ENCODE peak calls at places on chromosomes 7 and 10, in four cellular contexts. L is brain microvascular endothelial cell, F is Peyer's patch, R is AG04450. Z is an unnamed sample.

GRCh38 chr7:46835556-46835955 is 746.4 kb downstream of the TNS3 start:
- DNase-seq in L (peak; percentile 16), F (no peak), R (no peak), Z (no peak)

GRCh38 chr7:50988465-50988864 is 205.8 kb upstream of the GRB10 start:
- DNase-seq in L (no peak), F (no peak), R (no peak), Z (no peak)

GRCh38 chr7:78953726-78954363 is 499.6 kb downstream of the MAGI2 start:
- DNase-seq in L (no peak), F (no peak), R (no peak), Z (no peak)

GRCh38 chr10:111392910-111393309 is 316.1 kb downstream of the ADRA2A start:
- DNase-seq in L (no peak), F (no peak), R (no peak), Z (no peak)

GRCh38 chr10:33385016-33385415 is 50.5 kb upstream of the NRP1 start:
- DNase-seq in L (no peak), F (no peak), R (no peak), Z (no peak)

GRCh38 chr7:126052229-126052628 is 1122.6 kb upstream of the POT1 start:
- DNase-seq in L (no peak), F (no peak), R (no peak), Z (no peak)

GRCh38 chr7:27921081-27921836 is 181.3 kb downstream of the TAX1BP1 start:
- DNase-seq in L (peak; percentile 70), F (no peak), R (peak; percentile 76), Z (peak; percentile 91)

GRCh38 chr7:53602817-53603418 is 567.5 kb downstream of the POM121L12 start:
- DNase-seq in L (no peak), F (no peak), R (no peak), Z (no peak)

GRCh38 chr10:44362866-44363711 is 21.8 kb downstream of the CXCL12 start:
- DNase-seq in L (no peak), F (no peak), R (no peak), Z (no peak)

GRCh38 chr10:34886906-34887615 is 72.0 kb upstream of the PARD3 start:
- DNase-seq in L (no peak), F (no peak), R (no peak), Z (no peak)

GRCh38 chr7:40799-41750 is 151.3 kb upstream of the FAM20C start:
- DNase-seq in L (no peak), F (peak; percentile 28), R (no peak), Z (no peak)

GRCh38 chr7:103989785-103990775 is 622 bp upstream of the RELN start:
- DNase-seq in L (peak; percentile 36), F (no peak), R (no peak), Z (peak; percentile 66)

GRCh38 chr7:149866817-149867447 is 6.8 kb upstream of the ATP6V0E2 start:
- DNase-seq in L (peak; percentile 62), F (no peak), R (peak; percentile 61), Z (peak; percentile 92)

GRCh38 chr10:44195120-44196007 is 189.5 kb downstream of the CXCL12 start:
- DNase-seq in L (peak; percentile 92), F (peak; percentile 58), R (peak; percentile 87), Z (peak; percentile 93)

DNA sequence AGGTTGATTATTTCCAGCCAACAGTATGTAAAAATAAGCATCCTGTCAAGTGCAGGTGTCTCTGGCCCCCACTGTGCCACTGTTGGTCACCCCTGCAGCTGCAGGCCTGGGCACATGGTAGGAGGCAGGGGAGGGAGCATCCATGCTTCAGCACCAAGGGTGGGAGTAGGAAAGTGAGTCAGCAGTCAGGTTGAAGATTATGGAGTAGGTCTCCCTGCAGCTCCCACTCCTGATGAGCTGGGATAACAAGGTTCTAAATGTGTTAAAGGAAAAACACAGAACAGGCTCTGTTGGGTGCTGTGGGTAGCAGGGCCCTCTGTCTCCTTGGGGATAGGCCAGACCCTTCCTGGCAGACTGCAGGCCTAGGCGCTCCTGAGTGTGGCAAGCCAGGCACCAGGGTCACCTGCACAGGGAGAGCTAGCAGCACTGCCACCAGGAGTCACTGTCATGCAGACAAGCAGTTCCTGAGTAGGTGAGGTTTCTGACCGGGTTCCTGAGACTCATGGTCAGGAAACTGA is 59.3 kb downstream of the NUDCD3 start:
- DNase-seq in L (no peak), F (no peak), R (no peak), Z (peak; percentile 11)
- TF ChIP-seq CTCF in L (peak; percentile 42), F (no peak), R (peak; percentile 11), Z (peak; percentile 24)

GRCh38 chr7:24972166-24972477 is 7.9 kb downstream of the OSBPL3 start:
- DNase-seq in L (no peak), F (no peak), R (no peak), Z (no peak)
- H3K4me3 ChIP-seq in L (no peak overlapping the region), F (no peak overlapping the region), R (no peak overlapping the region), Z (no peak overlapping the region)

DNA sequence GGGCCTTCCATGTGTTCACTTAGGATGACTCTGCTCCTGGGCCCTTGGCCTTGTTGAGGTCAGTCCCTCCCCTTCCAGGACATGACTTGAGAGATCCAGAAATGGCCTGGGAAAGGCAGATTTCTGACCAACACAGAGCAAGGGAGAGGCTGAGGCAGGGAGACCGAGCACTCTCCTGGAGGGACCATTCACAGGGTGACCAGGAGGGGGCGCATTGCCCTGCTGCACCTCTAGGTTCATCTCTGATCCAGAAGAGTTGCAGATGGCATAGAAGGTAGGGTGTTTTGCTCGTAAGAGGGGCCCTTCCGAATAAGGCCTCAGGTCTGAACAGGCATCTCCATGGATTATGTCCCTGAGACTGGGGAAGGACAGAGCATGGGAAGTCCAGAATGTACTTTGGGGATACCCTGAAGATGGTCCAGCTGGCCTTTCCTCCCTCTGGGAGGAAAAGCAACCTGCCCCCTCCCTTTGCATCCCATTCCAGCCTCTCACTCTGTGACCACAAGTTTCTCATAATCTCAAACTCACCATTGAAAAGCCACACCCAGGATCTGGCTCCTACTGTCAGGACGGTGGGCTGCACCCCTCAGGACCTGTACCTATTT is 6.6 kb downstream of the DMBT1 start:
- DNase-seq in L (peak; percentile 6), F (peak; percentile 67), R (no peak), Z (peak; percentile 38)
- TF ChIP-seq CTCF in L (peak; percentile 76), F (peak; percentile 60), R (peak; percentile 54), Z (peak; percentile 75)

GRCh38 chr10:4450981-4451501 is 375.0 kb upstream of the AKR1E2 start:
- DNase-seq in L (no peak), F (no peak), R (peak; percentile 52), Z (peak; percentile 83)
- H3K4me3 ChIP-seq in L (no peak overlapping the region), F (no peak overlapping the region), R (no peak overlapping the region), Z (no peak overlapping the region)

GRCh38 chr10:77925795-77926565 is 575 bp downstream of the DLG5 start:
- DNase-seq in L (no peak), F (peak; percentile 81), R (no peak), Z (peak; percentile 45)
- TF ChIP-seq CTCF in L (no peak), F (peak; percentile 16), R (no peak), Z (no peak)

GRCh38 chr7:77558598-77558997 is 21.5 kb downstream of the PTPN12 start:
- DNase-seq in L (no peak), F (no peak), R (no peak), Z (no peak)
- H3K4me3 ChIP-seq in L (no peak overlapping the region), F (no peak overlapping the region), R (no peak overlapping the region), Z (no peak overlapping the region)

DNA sequence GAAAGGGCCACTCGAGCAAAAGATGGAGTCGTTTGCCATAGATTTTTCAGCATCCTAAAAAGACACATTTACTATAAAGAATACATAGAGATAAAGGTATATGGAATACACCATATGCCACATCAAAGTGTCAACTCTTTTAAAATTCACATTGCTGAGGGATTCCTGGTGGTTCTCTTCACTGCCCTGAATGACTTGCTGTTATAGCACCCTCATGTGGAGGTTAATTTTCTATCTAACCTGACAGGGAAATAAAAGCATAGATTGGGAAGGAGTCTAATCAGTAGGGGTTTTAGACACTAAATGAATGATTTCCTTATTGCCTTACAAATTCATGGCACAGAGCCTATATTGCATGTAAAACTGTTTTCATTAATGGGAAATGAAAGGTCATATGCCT is 25.9 kb downstream of the DNAH11 start:
- DNase-seq in L (no peak), F (no peak), R (no peak), Z (peak; percentile 36)
- TF ChIP-seq CTCF in L (peak; percentile 23), F (peak; percentile 31), R (no peak), Z (peak; percentile 45)